ENCODE peak calls at places on chromosomes 1 and 21, in five cellular contexts. V is stimulated activated naive B cell treated with anti-CD40 and anti-IgM and Interleukin-4, amounts not matched to agents 10 μg/mL and 1 μg/mL and 100 μg/mL, for 72 hours; I is heart right ventricle; Z is fibroblast of lung; X is H7. K is an unnamed sample.

GRCh38 chr1:76285578-76286135 is 211.1 kb downstream of the ST6GALNAC3 start:
- DNase-seq in I (no peak), X (no peak), Z (no peak), V (no peak), K (no peak)

GRCh38 chr1:102531031-102531430 is 534.3 kb upstream of the OLFM3 start:
- DNase-seq in V (no peak), I (no peak), X (no peak), Z (no peak), K (no peak)

GRCh38 chr1:224205438-224205840 is 22.4 kb downstream of the DEGS1 start:
- DNase-seq in I (no peak), V (peak), Z (peak), X (no peak), K (no peak)

GRCh38 chr1:211680752-211681327 is 5.4 kb upstream of the NEK2 start:
- DNase-seq in X (peak), Z (peak), I (peak), V (peak), K (peak)

GRCh38 chr1:202807367-202807925 is 775 bp downstream of the KDM5B start:
- DNase-seq in V (no peak), I (peak), X (peak), Z (peak), K (peak)

GRCh38 chr1:55040083-55040952 is 970 bp downstream of the PCSK9 start:
- DNase-seq in Z (peak), I (no peak), X (peak), V (no peak), K (peak)

GRCh38 chr1:110433803-110434202 is 17.1 kb upstream of the PROK1 start:
- DNase-seq in Z (peak), V (no peak), X (peak), I (peak), K (no peak)

GRCh38 chr21:28731700-28732321 is 260.9 kb downstream of the LTN1 start:
- DNase-seq in X (no peak), I (no peak), Z (no peak), V (no peak), K (no peak)

K was measured in pancreas.